ENCODE peak calls at places on chromosome 22, in six cellular contexts. P is BE2C; N is activated naive CD8-positive, alpha-beta T cell treated with anti-CD3 and anti-CD28 coated beads for 36 hours; V is stimulated activated CD4-positive, alpha-beta T cell treated with anti-CD3 and anti-CD28 coated beads, Interleukin-2, amount 100 ng/mL, for 48 hours; D is EL; Z is amniotic stem cell. O is an unnamed sample.

GRCh38 chr22:27918351-27919221 is 470 bp downstream of the PITPNB start:
- DNase-seq in N (peak; percentile 74), P (peak; percentile 81), Z (peak; percentile 18), D (peak; percentile 67), V (peak; percentile 51), O (no peak)

GRCh38 chr22:39013923-39014722 is at the start of gene APOBEC3C:
- DNase-seq in D (peak; percentile 95), Z (peak; percentile 70), V (peak; percentile 69), P (peak; percentile 87), N (peak; percentile 83), O (no peak)

GRCh38 chr22:45876136-45877035 is 100.6 kb downstream of the WNT7B start:
- DNase-seq in N (no peak), Z (no peak), D (no peak), P (peak; percentile 21), V (no peak), O (no peak)

GRCh38 chr22:46563381-46564083 is 26.1 kb upstream of the CELSR1 start:
- DNase-seq in D (peak; percentile 49), N (peak; percentile 75), Z (no peak), P (peak; percentile 98), V (peak; percentile 83), O (no peak)

GRCh38 chr22:20777420-20778177 is 3.7 kb downstream of the SERPIND1 start:
- DNase-seq in P (no peak), Z (peak; percentile 2), D (peak; percentile 85), V (no peak), N (no peak), O (no peak)

GRCh38 chr22:37077802-37078448 is 26.4 kb downstream of the KCTD17 start:
- DNase-seq in D (peak; percentile 47), N (peak; percentile 86), V (peak; percentile 97), P (peak; percentile 81), Z (no peak), O (no peak)

GRCh38 chr22:37647317-37647716 is 7.8 kb downstream of the SH3BP1 start:
- DNase-seq in D (no peak), P (no peak), Z (no peak), N (no peak), V (no peak), O (no peak)

GRCh38 chr22:49052023-49052538 is 775.6 kb downstream of the BRD1 start:
- DNase-seq in Z (no peak), P (no peak), D (no peak), N (peak; percentile 40), V (peak; percentile 49), O (no peak)

GRCh38 chr22:45502215-45503070 is at the start of gene FBLN1:
- DNase-seq in Z (no peak), P (peak; percentile 73), V (no peak), D (peak; percentile 56), N (peak; percentile 19), O (no peak)

GRCh38 chr22:34437140-34437539 is 516.9 kb upstream of the LARGE1 start:
- DNase-seq in N (no peak), Z (no peak), V (no peak), D (no peak), P (no peak), O (no peak)

GRCh38 chr22:30763815-30764686 is 69.4 kb downstream of the OSBP2 start:
- DNase-seq in P (peak; percentile 68), V (peak; percentile 44), D (peak; percentile 78), N (peak; percentile 49), Z (peak; percentile 82), O (peak; percentile 4)

GRCh38 chr22:37485714-37486223 is 415 bp downstream of the MFNG start:
- DNase-seq in V (peak; percentile 11), D (no peak), N (no peak), Z (no peak), P (no peak), O (no peak)

O was measured in NCI-H1417 treated with DMSO at 0.1 percent for 48 hours.